ENCODE peak calls at places on chromosome 1, in ten cellular contexts. D, Y, W, K, M, I, P, Z, F and E are unnamed samples.

GRCh38 chr1:168195199-168196135 is 16.7 kb downstream of the TIPRL start:
- DNase-seq in D (peak; percentile 61), Y (no peak), W (no peak), K (no peak), M (no peak), I (no peak), P (no peak), Z (peak; percentile 37), F (no peak), E (no peak)

GRCh38 chr1:39799770-39800470 is 11.3 kb upstream of the BMP8B start:
- DNase-seq in D (peak; percentile 78), Y (peak; percentile 65), W (peak; percentile 78), K (peak; percentile 64), M (peak; percentile 39), I (peak; percentile 66), P (peak; percentile 92), Z (peak; percentile 82), F (peak; percentile 77), E (peak; percentile 92)

GRCh38 chr1:94729287-94729686 is 90.9 kb upstream of the SLC44A3 start:
- DNase-seq in D (no peak), Y (no peak), W (peak; percentile 50), K (no peak), M (no peak), I (no peak), P (no peak), Z (no peak), F (no peak), E (peak; percentile 79)

GRCh38 chr1:46800742-46801141 is 1.9 kb downstream of the CYP4B1 start:
- DNase-seq in D (no peak), Y (no peak), W (no peak), K (no peak), M (no peak), I (no peak), P (no peak), Z (no peak), F (no peak), E (no peak)

GRCh38 chr1:240287722-240288121 is 196.0 kb downstream of the FMN2 start:
- DNase-seq in D (no peak), Y (no peak), W (no peak), K (no peak), M (no peak), I (no peak), P (no peak), Z (no peak), F (no peak), E (no peak)

GRCh38 chr1:225915538-225915991 is 8.5 kb downstream of the PYCR2 start:
- DNase-seq in D (no peak), Y (peak; percentile 44), W (no peak), K (no peak), M (no peak), I (no peak), P (peak; percentile 89), Z (no peak), F (no peak), E (no peak)

GRCh38 chr1:4969556-4970129 is 315.2 kb downstream of the AJAP1 start:
- DNase-seq in D (no peak), Y (no peak), W (no peak), K (no peak), M (no peak), I (no peak), P (no peak), Z (no peak), F (no peak), E (no peak)

GRCh38 chr1:53048960-53049573 is 12.9 kb upstream of the PODN start:
- DNase-seq in D (no peak), Y (no peak), W (no peak), K (no peak), M (no peak), I (no peak), P (no peak), Z (no peak), F (no peak), E (no peak)

GRCh38 chr1:205338011-205338410 is 16.5 kb upstream of the NUAK2 start:
- DNase-seq in D (no peak), Y (no peak), W (no peak), K (no peak), M (no peak), I (no peak), P (no peak), Z (no peak), F (no peak), E (no peak)

GRCh38 chr1:55775007-55775406 is 559.8 kb upstream of the USP24 start:
- DNase-seq in D (no peak), Y (no peak), W (no peak), K (no peak), M (no peak), I (no peak), P (peak; percentile 56), Z (no peak), F (no peak), E (no peak)
- H3K36me3 ChIP-seq in D (no peaks in the 10 kb centered on the region), Y (no peaks in the 10 kb centered on the region), W (no peaks in the 10 kb centered on the region), K (no peaks in the 10 kb centered on the region), M (no peaks in the 10 kb centered on the region), I (no peaks in the 10 kb centered on the region), P (no peaks in the 10 kb centered on the region), Z (no peaks in the 10 kb centered on the region), F (no peaks in the 10 kb centered on the region), E (no peaks in the 10 kb centered on the region)

DNA sequence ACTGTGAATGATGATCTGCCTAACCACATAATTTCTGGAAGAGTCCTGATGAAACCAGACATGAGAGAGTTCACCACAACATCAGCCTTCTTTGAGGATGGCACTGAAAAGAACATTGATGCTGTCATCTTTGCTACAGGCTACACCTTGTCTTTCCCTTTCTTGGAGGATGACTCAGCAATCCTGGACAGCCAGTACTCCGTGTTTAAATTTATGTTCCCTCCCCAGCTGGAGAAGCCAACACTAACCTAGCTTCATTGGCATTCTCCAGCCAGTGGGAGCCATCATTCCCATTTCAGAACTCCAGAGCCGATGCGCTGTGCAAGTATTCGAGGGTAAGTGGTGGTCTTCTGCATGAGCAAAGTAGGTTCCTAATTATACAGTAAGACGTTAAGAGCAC is 164.1 kb upstream of the POGK start:
- DNase-seq in D (no peak), Y (no peak), W (no peak), K (no peak), M (no peak), I (no peak), P (no peak), Z (no peak), F (no peak), E (no peak)
- H3K9me2 ChIP-seq in D (no peaks in the 10 kb centered on the region), Y (no peaks in the 10 kb centered on the region), W (no peaks in the 10 kb centered on the region), K (no peaks in the 10 kb centered on the region), M (no peaks in the 10 kb centered on the region), I (no peaks in the 10 kb centered on the region), P (no peaks in the 10 kb centered on the region), Z (no peaks in the 10 kb centered on the region), F (no peaks in the 10 kb centered on the region), E (no peaks in the 10 kb centered on the region)

GRCh38 chr1:9307303-9307702 is 14.6 kb downstream of the SPSB1 start:
- DNase-seq in D (no peak), Y (no peak), W (no peak), K (no peak), M (no peak), I (no peak), P (peak; percentile 73), Z (no peak), F (no peak), E (no peak)

GRCh38 chr1:9303916-9304315 is 11.2 kb downstream of the SPSB1 start:
- DNase-seq in D (no peak), Y (no peak), W (no peak), K (no peak), M (no peak), I (no peak), P (no peak), Z (no peak), F (no peak), E (no peak)

GRCh38 chr1:9305216-9305615 is 12.5 kb downstream of the SPSB1 start:
- DNase-seq in D (no peak), Y (no peak), W (no peak), K (no peak), M (no peak), I (no peak), P (no peak), Z (no peak), F (no peak), E (no peak)

GRCh38 chr1:9308236-9308635 is 15.5 kb downstream of the SPSB1 start:
- DNase-seq in D (no peak), Y (no peak), W (no peak), K (no peak), M (no peak), I (no peak), P (no peak), Z (no peak), F (no peak), E (no peak)

GRCh38 chr1:9306006-9306405 is 13.3 kb downstream of the SPSB1 start:
- DNase-seq in D (no peak), Y (no peak), W (no peak), K (no peak), M (no peak), I (no peak), P (no peak), Z (no peak), F (no peak), E (no peak)
- H3K4me1 ChIP-seq in D (no peaks in the 10 kb centered on the region), Y (peaks cover 24% of the 10 kb centered on the region), W (peaks cover 26% of the 10 kb centered on the region), K (no peaks in the 10 kb centered on the region), M (peaks cover 21% of the 10 kb centered on the region), I (peaks cover 44% of the 10 kb centered on the region), P (peaks cover 14% of the 10 kb centered on the region), Z (peaks cover 30% of the 10 kb centered on the region), F (peaks cover 3% of the 10 kb centered on the region), E (peaks cover 20% of the 10 kb centered on the region)

DNA sequence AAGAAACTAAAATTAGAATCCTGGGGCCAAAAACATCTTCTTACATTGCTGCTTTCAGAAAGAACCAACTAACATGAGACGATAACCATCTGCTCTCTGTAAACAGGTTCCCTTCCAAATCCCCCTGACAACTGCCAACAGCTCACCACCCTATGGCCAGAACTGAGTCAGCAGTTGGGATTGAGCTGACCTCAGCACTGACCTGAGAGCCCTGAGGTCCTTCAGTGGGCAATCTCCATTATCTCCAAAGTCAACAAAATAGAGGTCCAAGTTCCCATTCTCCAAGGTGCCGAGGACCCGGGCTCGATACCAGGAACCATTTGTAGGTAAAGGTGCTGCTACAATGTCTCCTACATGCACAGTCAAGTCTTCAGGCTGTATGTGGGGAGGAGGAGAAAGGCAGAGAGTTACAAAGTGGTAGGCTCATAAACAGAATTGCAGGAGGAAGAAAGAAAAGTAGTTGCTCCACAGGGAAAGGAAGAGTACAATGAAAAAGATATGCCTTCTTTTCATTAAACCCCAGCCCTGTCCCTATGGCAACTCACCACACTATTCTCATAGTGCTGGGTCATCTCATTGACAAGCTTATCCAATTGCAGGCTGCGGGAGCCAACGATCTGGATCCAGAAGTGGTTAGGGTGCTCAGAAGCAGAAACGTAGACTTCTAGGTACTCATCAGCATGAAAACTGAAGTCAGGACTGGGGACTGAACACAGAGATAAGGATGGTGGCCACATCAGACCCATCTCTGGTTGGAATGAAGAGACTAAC is 12.8 kb upstream of the MRPL9 start:
- DNase-seq in D (no peak), Y (no peak), W (no peak), K (no peak), M (no peak), I (no peak), P (no peak), Z (no peak), F (no peak), E (no peak)
- H3K36me3 ChIP-seq in D (peaks cover 11% of the 10 kb centered on the region), Y (no peaks in the 10 kb centered on the region), W (peaks cover 21% of the 10 kb centered on the region), K (no peaks in the 10 kb centered on the region), M (peaks cover 3% of the 10 kb centered on the region), I (peaks cover 19% of the 10 kb centered on the region), P (peaks cover 3% of the 10 kb centered on the region), Z (no peaks in the 10 kb centered on the region), F (no peaks in the 10 kb centered on the region), E (no peaks in the 10 kb centered on the region)